ENCODE peak calls at places on chromosomes 2 and 18, in nine cellular contexts. X is AG10803, W is NCI-H1694, Y is gastrocnemius medialis, D is substantia nigra, V is lower lobe of right lung, R is Ammon's horn, O is AG08395, P is stromal cell of bone marrow. E is an unnamed sample.
A peak's percentile ranks its signal among the peaks of the same experiment; 100 is the strongest.

GRCh38 chr18:25164837-25165791 is 186.9 kb downstream of the ZNF521 start:
- DNase-seq in X (peak; percentile 66), W (no peak), Y (no peak), D (no peak), V (no peak), R (peak; percentile 13), O (peak; percentile 45), P (peak; percentile 11), E (no peak)

GRCh38 chr2:238963164-238963969 is 115.5 kb downstream of the TWIST2 start:
- DNase-seq in X (peak; percentile 25), W (no peak), Y (no peak), D (no peak), V (no peak), R (no peak), O (no peak), P (no peak), E (no peak)

GRCh38 chr2:109295781-109296117 is 166.7 kb downstream of the SH3RF3 start:
- DNase-seq in X (no peak), W (no peak), Y (no peak), D (no peak), V (no peak), R (no peak), O (no peak), P (no peak), E (no peak)

GRCh38 chr2:72932045-72932444 is 14.7 kb downstream of the EMX1 start:
- DNase-seq in X (peak; percentile 23), W (no peak), Y (no peak), D (no peak), V (no peak), R (no peak), O (peak; percentile 26), P (no peak), E (no peak)

GRCh38 chr2:3519255-3520190 is at the start of gene ADI1:
- DNase-seq in X (peak; percentile 70), W (peak; percentile 77), Y (peak; percentile 72), D (peak; percentile 77), V (peak; percentile 93), R (peak; percentile 82), O (peak; percentile 77), P (peak; percentile 55), E (peak; percentile 94)

GRCh38 chr2:230790981-230791380 is 73.8 kb upstream of the ITM2C start:
- DNase-seq in X (no peak), W (no peak), Y (no peak), D (no peak), V (no peak), R (no peak), O (no peak), P (no peak), E (no peak)

GRCh38 chr2:199922856-199923255 is 11.8 kb downstream of the C2orf69 start:
- DNase-seq in X (no peak), W (no peak), Y (no peak), D (no peak), V (no peak), R (peak; percentile 39), O (no peak), P (no peak), E (no peak)

GRCh38 chr2:29983308-29983707 is 61.9 kb upstream of the ALK start:
- DNase-seq in X (no peak), W (no peak), Y (no peak), D (no peak), V (no peak), R (no peak), O (no peak), P (no peak), E (no peak)

GRCh38 chr2:165239230-165239629 is at the start of gene SCN2A:
- DNase-seq in X (peak; percentile 48), W (peak; percentile 82), Y (no peak), D (no peak), V (no peak), R (peak; percentile 86), O (peak; percentile 10), P (peak; percentile 23), E (no peak)

GRCh38 chr2:67600472-67600871 is 203.3 kb downstream of the ETAA1 start:
- DNase-seq in X (no peak), W (no peak), Y (no peak), D (no peak), V (no peak), R (no peak), O (no peak), P (no peak), E (no peak)

GRCh38 chr2:64086347-64087082 is 57.7 kb downstream of the PELI1 start:
- DNase-seq in X (no peak), W (no peak), Y (no peak), D (no peak), V (no peak), R (no peak), O (no peak), P (no peak), E (no peak)

GRCh38 chr2:21037671-21038108 is 6.2 kb downstream of the APOB start:
- DNase-seq in X (no peak), W (no peak), Y (no peak), D (no peak), V (no peak), R (no peak), O (no peak), P (no peak), E (no peak)

GRCh38 chr2:197205590-197206215 is 104.9 kb downstream of the ANKRD44 start:
- DNase-seq in X (no peak), W (no peak), Y (no peak), D (no peak), V (no peak), R (peak; percentile 41), O (no peak), P (no peak), E (no peak)